ENCODE peak calls at places on chromosomes 12 and 14, in ten cellular contexts. O, L, R, Q, W, A, F, K, G and J are unnamed samples.

GRCh38 chr14:56666294-56666693 is 86.7 kb downstream of the TMEM260 start:
- DNase-seq in K (no peak), O (no peak), Q (no peak), F (no peak), W (no peak), L (no peak), G (no peak), R (no peak), A (no peak), J (peak; percentile 77)

GRCh38 chr14:101033446-101034165 is 130.1 kb upstream of the RTL1 start:
- DNase-seq in W (no peak), O (no peak), G (no peak), L (peak; percentile 14), K (peak; percentile 1), F (no peak), A (no peak), Q (no peak), R (no peak), J (no peak)

GRCh38 chr14:88248606-88249005 is 74.5 kb downstream of the KCNK10 start:
- DNase-seq in L (no peak), R (no peak), G (peak; percentile 0), Q (no peak), K (no peak), A (no peak), W (no peak), O (no peak), F (no peak), J (peak; percentile 77)

GRCh38 chr14:95258754-95259593 is 60.7 kb downstream of the CLMN start:
- DNase-seq in O (no peak), F (peak; percentile 17), K (no peak), A (peak; percentile 50), Q (no peak), R (no peak), W (no peak), L (no peak), G (peak; percentile 69), J (no peak)

GRCh38 chr12:43835264-43835655 is 621 bp upstream of the TMEM117 start:
- DNase-seq in A (no peak), L (no peak), R (no peak), W (no peak), G (peak; percentile 10), K (no peak), O (no peak), Q (no peak), F (no peak), J (no peak)

GRCh38 chr12:810635-811415 is 58.4 kb downstream of the WNK1 start:
- DNase-seq in G (peak; percentile 35), R (no peak), O (peak; percentile 79), A (no peak), Q (no peak), W (no peak), K (no peak), L (no peak), F (no peak), J (no peak)

GRCh38 chr14:34874386-34875030 is 652 bp downstream of the BAZ1A start:
- DNase-seq in L (peak; percentile 43), W (peak; percentile 42), O (peak; percentile 79), R (no peak), G (peak; percentile 42), K (no peak), A (peak; percentile 44), F (peak; percentile 26), Q (peak; percentile 72), J (no peak)

GRCh38 chr12:8996682-8997405 is 7.5 kb downstream of the KLRG1 start:
- DNase-seq in L (no peak), Q (no peak), G (peak; percentile 41), K (no peak), W (no peak), A (no peak), O (peak; percentile 68), R (peak; percentile 9), F (no peak), J (peak; percentile 61)

GRCh38 chr14:77260631-77261030 is 10.4 kb downstream of the NGB start:
- DNase-seq in K (no peak), L (no peak), O (no peak), G (no peak), F (no peak), Q (no peak), A (no peak), W (no peak), R (no peak), J (no peak)

GRCh38 chr12:19021240-19021639 is 108.3 kb upstream of the PLEKHA5 start:
- DNase-seq in G (no peak), Q (no peak), K (no peak), W (no peak), A (no peak), L (no peak), R (no peak), O (no peak), F (no peak), J (no peak)

GRCh38 chr12:79933580-79934264 is 1.2 kb downstream of the PPP1R12A start:
- DNase-seq in W (no peak), F (no peak), A (no peak), G (peak; percentile 24), R (no peak), L (no peak), O (no peak), Q (peak; percentile 53), K (no peak), J (peak; percentile 20)

GRCh38 chr14:98578204-98578603 is 693.8 kb downstream of the BCL11B start:
- DNase-seq in F (no peak), K (no peak), L (no peak), R (no peak), G (peak; percentile 1), A (no peak), W (no peak), Q (no peak), O (no peak), J (peak; percentile 97)

GRCh38 chr14:91273885-91274273 is 29.4 kb upstream of the GPR68 start:
- DNase-seq in R (no peak), G (no peak), K (no peak), Q (no peak), W (no peak), F (no peak), O (no peak), A (no peak), L (no peak), J (no peak)

GRCh38 chr14:60736494-60736893 is 1.9 kb downstream of the MNAT1 start:
- DNase-seq in F (no peak), R (peak; percentile 42), G (peak; percentile 78), O (no peak), L (no peak), Q (no peak), K (no peak), A (no peak), W (no peak), J (peak; percentile 79)

GRCh38 chr12:24840046-24840800 is 108.7 kb downstream of the BCAT1 start:
- DNase-seq in A (no peak), Q (no peak), W (no peak), L (no peak), K (no peak), O (no peak), F (no peak), G (peak; percentile 77), R (no peak), J (no peak)

GRCh38 chr14:83988274-83988673 is 1541.7 kb upstream of the FLRT2 start:
- DNase-seq in O (no peak), A (no peak), R (no peak), F (no peak), G (no peak), W (no peak), L (no peak), Q (no peak), K (no peak), J (no peak)

GRCh38 chr14:75428230-75429104 is 645 bp downstream of the JDP2 start:
- DNase-seq in Q (no peak), R (no peak), F (no peak), A (peak; percentile 45), O (peak; percentile 24), W (peak; percentile 46), L (no peak), G (no peak), K (peak; percentile 33), J (no peak)

GRCh38 chr12:19572920-19573558 is 133.7 kb downstream of the AEBP2 start:
- DNase-seq in G (peak; percentile 59), R (peak; percentile 40), K (no peak), O (peak; percentile 15), A (no peak), F (no peak), L (no peak), Q (no peak), W (peak; percentile 45), J (peak; percentile 41)

GRCh38 chr14:51978566-51979398 is 10.6 kb upstream of the RTRAF start:
- DNase-seq in L (peak; percentile 83), W (peak; percentile 80), F (peak; percentile 59), K (peak; percentile 68), A (peak; percentile 83), O (no peak), G (peak; percentile 78), R (peak; percentile 71), Q (peak; percentile 89), J (peak; percentile 71)

GRCh38 chr12:57533108-57533507 is 10.5 kb downstream of the MBD6 start:
- DNase-seq in K (no peak), L (no peak), R (no peak), A (no peak), G (no peak), O (no peak), F (no peak), W (no peak), Q (no peak), J (no peak)

GRCh38 chr12:102063066-102063465 is 1.3 kb upstream of the WASHC3 start:
- DNase-seq in G (peak; percentile 19), Q (no peak), W (peak; percentile 36), L (no peak), O (no peak), R (no peak), K (no peak), F (no peak), A (no peak), J (no peak)

GRCh38 chr12:123938679-123939480 is 33.8 kb downstream of the CCDC92 start:
- DNase-seq in A (no peak), L (no peak), F (no peak), K (no peak), W (peak; percentile 26), O (no peak), R (no peak), G (peak; percentile 6), Q (no peak), J (no peak)
- TF ChIP-seq CTCF in A (peak; percentile 21), L (no peak), F (no peak), K (no peak), W (no peak), O (peak; percentile 41), R (peak; percentile 36), G (peak; percentile 43), Q (no peak), J (peak; percentile 26)

GRCh38 chr14:92510972-92511371 is 2.6 kb upstream of the RIN3 start:
- DNase-seq in Q (no peak), R (no peak), A (no peak), G (no peak), W (no peak), F (no peak), L (no peak), O (no peak), K (no peak), J (no peak)
- TF ChIP-seq CTCF in Q (no peak), R (no peak), A (no peak), G (no peak), W (no peak), F (no peak), L (no peak), O (no peak), K (no peak), J (no peak)

GRCh38 chr14:93824518-93825234 is 36.4 kb upstream of the PRIMA1 start:
- DNase-seq in G (no peak), O (no peak), L (no peak), W (no peak), F (no peak), A (no peak), R (no peak), K (no peak), Q (no peak), J (no peak)
- TF ChIP-seq CTCF in G (no peak), O (peak; percentile 24), L (no peak), W (no peak), F (no peak), A (no peak), R (no peak), K (no peak), Q (no peak), J (no peak)

GRCh38 chr12:6964605-6965025 is 5.8 kb downstream of the PHB2 start:
- DNase-seq in R (no peak), Q (peak; percentile 42), O (no peak), W (no peak), K (no peak), L (no peak), A (no peak), F (no peak), G (no peak), J (no peak)
- TF ChIP-seq CTCF in R (no peak), Q (no peak), O (no peak), W (no peak), K (no peak), L (no peak), A (no peak), F (no peak), G (no peak), J (no peak)